ENCODE peak calls at places on chromosome 19, in four cellular contexts. One of them, this sample, is unnamed.

GRCh38 chr19:55441692-55442321 is 1.3 kb downstream of the SHISA7 start:
- DNase-seq in GM23338: peak; percentile 87
- DNase-seq in PC-3: no peak
- DNase-seq in mammary epithelial cell: no peak
- DNase-seq in this sample: no peak

GRCh38 chr19:7540761-7541480 is 5.4 kb downstream of the PNPLA6 start:
- DNase-seq in GM23338: peak; percentile 93
- DNase-seq in PC-3: peak; percentile 45
- DNase-seq in mammary epithelial cell: peak; percentile 24
- DNase-seq in this sample: no peak

GRCh38 chr19:35715981-35716734 is 1.6 kb upstream of the KMT2B start:
- DNase-seq in PC-3: peak; percentile 33
- DNase-seq in mammary epithelial cell: no peak
- DNase-seq in GM23338: peak; percentile 41
- DNase-seq in this sample: no peak

GRCh38 chr19:15895876-15896430 is 1.9 kb downstream of the CYP4F2 start:
- DNase-seq in PC-3: no peak
- DNase-seq in mammary epithelial cell: no peak
- DNase-seq in GM23338: no peak
- DNase-seq in this sample: no peak

GRCh38 chr19:47419037-47419783 is at the start of gene MEIS3:
- DNase-seq in GM23338: peak; percentile 43
- DNase-seq in PC-3: no peak
- DNase-seq in mammary epithelial cell: no peak
- DNase-seq in this sample: no peak

GRCh38 chr19:17567940-17568339 is 12.5 kb downstream of the COLGALT1 start:
- DNase-seq in mammary epithelial cell: no peak
- DNase-seq in PC-3: no peak
- DNase-seq in GM23338: no peak
- DNase-seq in this sample: no peak

GRCh38 chr19:53789708-53790678 is 34.1 kb downstream of the NLRP12 start:
- DNase-seq in mammary epithelial cell: no peak
- DNase-seq in GM23338: no peak
- DNase-seq in PC-3: no peak
- DNase-seq in this sample: no peak

GRCh38 chr19:58434217-58434616 is 5.7 kb downstream of the ZNF132 start:
- DNase-seq in PC-3: no peak
- DNase-seq in mammary epithelial cell: no peak
- DNase-seq in GM23338: peak; percentile 14
- DNase-seq in this sample: peak; percentile 51

GRCh38 chr19:34173145-34173956 is 1.0 kb downstream of the LSM14A start:
- DNase-seq in mammary epithelial cell: peak; percentile 70
- DNase-seq in GM23338: peak; percentile 92
- DNase-seq in PC-3: peak; percentile 61
- DNase-seq in this sample: peak; percentile 64

GRCh38 chr19:6532244-6532999 is 1.6 kb downstream of the TNFSF9 start:
- DNase-seq in mammary epithelial cell: no peak
- DNase-seq in PC-3: no peak
- DNase-seq in GM23338: no peak
- DNase-seq in this sample: no peak

GRCh38 chr19:35206379-35206778 is 22.2 kb downstream of the FAM187B start:
- DNase-seq in mammary epithelial cell: no peak
- DNase-seq in PC-3: no peak
- DNase-seq in GM23338: no peak
- DNase-seq in this sample: no peak

GRCh38 chr19:39499082-39499642 is 415 bp downstream of the DLL3 start:
- DNase-seq in mammary epithelial cell: peak; percentile 17
- DNase-seq in PC-3: no peak
- DNase-seq in GM23338: peak; percentile 65
- DNase-seq in this sample: no peak
- TF ChIP-seq EZH2 in mammary epithelial cell: no peak
- TF ChIP-seq EZH2 in PC-3: no peak
- TF ChIP-seq EZH2 in GM23338: peak; percentile 48
- TF ChIP-seq EZH2 in this sample: peak; percentile 12

GRCh38 chr19:19259741-19260140 is 13.4 kb downstream of the TM6SF2 start:
- DNase-seq in GM23338: peak; percentile 89
- DNase-seq in mammary epithelial cell: peak; percentile 37
- DNase-seq in PC-3: peak; percentile 41
- DNase-seq in this sample: peak; percentile 14

GRCh38 chr19:19261350-19262189 is 11.5 kb downstream of the TM6SF2 start:
- DNase-seq in mammary epithelial cell: no peak
- DNase-seq in GM23338: peak; percentile 88
- DNase-seq in PC-3: no peak
- DNase-seq in this sample: no peak

GRCh38 chr19:19262190-19263057 is 10.7 kb downstream of the TM6SF2 start:
- DNase-seq in mammary epithelial cell: no peak
- DNase-seq in PC-3: no peak
- DNase-seq in GM23338: peak; percentile 82
- DNase-seq in this sample: no peak

GRCh38 chr19:19260417-19260816 is 12.7 kb downstream of the TM6SF2 start:
- DNase-seq in mammary epithelial cell: no peak
- DNase-seq in PC-3: no peak
- DNase-seq in GM23338: peak; percentile 40
- DNase-seq in this sample: no peak

DNA sequence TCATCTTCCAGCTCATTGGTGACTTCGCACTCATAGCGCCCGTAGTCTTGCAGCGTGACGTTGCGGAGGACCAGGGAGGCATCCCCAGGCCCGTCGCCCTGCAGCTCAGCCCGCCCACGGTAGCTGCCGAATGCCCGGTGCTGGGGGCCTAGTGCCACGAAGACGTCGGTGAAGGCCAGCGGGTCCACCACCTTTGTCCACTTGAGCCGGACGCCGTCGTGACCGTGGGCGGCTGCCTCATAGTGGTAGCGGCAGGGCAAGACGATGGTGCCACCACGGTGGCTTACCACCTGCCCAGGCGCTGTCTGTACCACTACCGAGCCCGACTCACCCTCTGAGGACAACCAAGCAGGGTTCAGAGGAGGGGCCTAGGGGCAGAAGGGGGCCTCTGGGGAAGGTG is 12.3 kb downstream of the TM6SF2 start:
- DNase-seq in GM23338: peak; percentile 27
- DNase-seq in mammary epithelial cell: no peak
- DNase-seq in PC-3: no peak
- DNase-seq in this sample: no peak
- H3K4me2 ChIP-seq in GM23338: peak overlapping the region; percentile 89
- H3K4me2 ChIP-seq in mammary epithelial cell: no peak overlapping the region
- H3K4me2 ChIP-seq in PC-3: no peak overlapping the region
- H3K4me2 ChIP-seq in this sample: no peak overlapping the region

GRCh38 chr19:56538254-56538760 is 441 bp upstream of the ZFP28 start:
- DNase-seq in GM23338: peak; percentile 95
- DNase-seq in mammary epithelial cell: peak; percentile 87
- DNase-seq in PC-3: peak; percentile 31
- DNase-seq in this sample: peak; percentile 90
- H3K27ac ChIP-seq in GM23338: no peak overlapping the region
- H3K27ac ChIP-seq in mammary epithelial cell: peak overlapping the region; percentile 18
- H3K27ac ChIP-seq in PC-3: no peak overlapping the region
- H3K27ac ChIP-seq in this sample: peak overlapping the region; percentile 79

GRCh38 chr19:44754743-44755066 is 6.2 kb downstream of the BCL3 start:
- DNase-seq in PC-3: no peak
- DNase-seq in mammary epithelial cell: no peak
- DNase-seq in GM23338: peak; percentile 43
- DNase-seq in this sample: no peak
- TF ChIP-seq EZH2 in PC-3: no peak
- TF ChIP-seq EZH2 in mammary epithelial cell: no peak
- TF ChIP-seq EZH2 in GM23338: peak; percentile 10
- TF ChIP-seq EZH2 in this sample: no peak

DNA sequence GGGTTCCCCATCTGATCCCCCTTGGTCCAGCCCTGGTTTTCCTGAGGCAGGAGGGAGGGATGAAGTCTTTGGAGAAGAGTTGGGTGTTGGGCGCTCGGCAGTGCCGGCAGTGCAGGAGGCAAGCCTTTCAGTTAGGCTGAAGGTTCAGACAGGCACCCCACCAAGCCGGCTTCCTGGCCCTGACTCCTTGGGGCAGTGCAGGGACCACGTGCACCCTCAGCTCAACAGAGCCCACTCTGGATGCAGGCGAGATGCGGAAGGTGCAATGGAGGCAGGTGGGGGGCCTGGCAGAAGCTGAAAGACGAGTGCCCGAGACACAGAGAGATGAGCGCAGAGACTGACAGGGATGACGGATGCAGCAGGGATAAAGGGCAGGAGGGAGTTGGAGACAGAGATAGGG is 11.1 kb downstream of the MAMSTR start:
- DNase-seq in PC-3: no peak
- DNase-seq in mammary epithelial cell: no peak
- DNase-seq in GM23338: peak; percentile 50
- DNase-seq in this sample: no peak
- H3K4me2 ChIP-seq in PC-3: no peak overlapping the region
- H3K4me2 ChIP-seq in mammary epithelial cell: no peak overlapping the region
- H3K4me2 ChIP-seq in GM23338: peak overlapping the region; percentile 57
- H3K4me2 ChIP-seq in this sample: no peak overlapping the region

GRCh38 chr19:14406645-14407331 is 12.4 kb downstream of the DDX39A start:
- DNase-seq in GM23338: no peak
- DNase-seq in PC-3: no peak
- DNase-seq in mammary epithelial cell: no peak
- DNase-seq in this sample: no peak
- H3K27ac ChIP-seq in GM23338: peak overlapping the region; percentile 87
- H3K27ac ChIP-seq in PC-3: no peak overlapping the region
- H3K27ac ChIP-seq in mammary epithelial cell: no peak overlapping the region
- H3K27ac ChIP-seq in this sample: peak overlapping the region; percentile 10

GRCh38 chr19:32718286-32718685 is 1.3 kb upstream of the TDRD12 start:
- DNase-seq in GM23338: no peak
- DNase-seq in mammary epithelial cell: no peak
- DNase-seq in PC-3: no peak
- DNase-seq in this sample: no peak
- TF ChIP-seq EZH2 in GM23338: no peak
- TF ChIP-seq EZH2 in mammary epithelial cell: no peak
- TF ChIP-seq EZH2 in PC-3: no peak
- TF ChIP-seq EZH2 in this sample: no peak

DNA sequence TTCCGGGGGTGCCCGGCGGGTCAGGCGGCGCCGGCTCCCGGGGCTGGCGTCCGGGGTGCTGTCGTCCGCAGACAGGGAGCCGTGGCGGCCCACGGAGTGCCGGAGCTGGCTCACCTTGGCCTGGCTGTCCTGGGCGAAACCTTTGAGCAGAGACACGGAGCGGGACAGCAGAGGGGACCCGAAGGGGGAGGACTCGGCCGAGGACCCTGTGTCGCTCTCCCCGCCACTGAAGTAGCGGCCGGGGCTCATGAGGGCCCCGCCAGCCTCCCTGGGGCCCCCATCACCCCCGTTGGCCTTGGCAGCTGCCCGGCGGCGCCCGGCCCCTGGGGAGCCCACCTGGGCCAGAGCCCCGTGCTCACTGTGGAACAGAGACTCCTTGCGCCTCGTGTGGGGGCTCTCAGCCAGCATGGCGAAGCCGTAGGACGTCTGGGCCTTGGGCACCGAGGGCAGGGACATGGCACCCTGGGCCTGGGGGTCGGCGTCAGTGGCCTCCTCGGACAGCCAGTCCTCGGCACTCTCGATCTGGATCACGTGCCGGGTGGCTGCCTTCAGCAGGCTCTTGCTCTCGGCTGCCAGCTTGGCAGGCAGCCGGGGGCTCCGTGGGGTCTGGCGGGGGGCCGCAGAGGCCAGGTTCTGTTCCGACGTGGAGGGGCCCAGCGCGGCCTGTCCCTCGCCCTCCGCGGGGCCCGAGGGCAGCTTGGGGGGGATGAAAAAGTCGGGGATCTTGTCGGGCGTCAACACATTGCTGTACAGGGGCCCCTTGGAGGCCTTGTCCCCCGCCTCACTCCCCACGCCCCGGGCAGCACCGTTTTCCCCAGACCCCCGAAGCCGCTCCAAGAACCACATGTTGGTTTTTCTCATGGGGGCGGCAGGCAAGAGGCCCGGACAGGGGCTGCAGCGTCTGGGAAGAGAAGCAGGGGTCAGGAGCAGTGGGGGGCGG is 1.2 kb downstream of the C2CD4C start:
- DNase-seq in mammary epithelial cell: no peak
- DNase-seq in GM23338: no peak
- DNase-seq in PC-3: no peak
- DNase-seq in this sample: no peak
- H3K4me2 ChIP-seq in mammary epithelial cell: no peak overlapping the region
- H3K4me2 ChIP-seq in GM23338: peak overlapping the region; percentile 90
- H3K4me2 ChIP-seq in PC-3: no peak overlapping the region
- H3K4me2 ChIP-seq in this sample: no peak overlapping the region

GRCh38 chr19:46351241-46352041 is 4.6 kb downstream of the PPP5C start:
- DNase-seq in mammary epithelial cell: peak; percentile 67
- DNase-seq in GM23338: peak; percentile 27
- DNase-seq in PC-3: peak; percentile 21
- DNase-seq in this sample: peak; percentile 71
- H3K27ac ChIP-seq in mammary epithelial cell: peak overlapping the region; percentile 52
- H3K27ac ChIP-seq in GM23338: peak overlapping the region; percentile 78
- H3K27ac ChIP-seq in PC-3: no peak overlapping the region
- H3K27ac ChIP-seq in this sample: peak overlapping the region; percentile 65

GRCh38 chr19:50718255-50719118 is 1.1 kb downstream of the SHANK1 start:
- DNase-seq in PC-3: no peak
- DNase-seq in GM23338: peak; percentile 56
- DNase-seq in mammary epithelial cell: no peak
- DNase-seq in this sample: no peak
- TF ChIP-seq EZH2 in PC-3: peak; percentile 70
- TF ChIP-seq EZH2 in GM23338: no peak
- TF ChIP-seq EZH2 in mammary epithelial cell: peak; percentile 36
- TF ChIP-seq EZH2 in this sample: no peak

This sample was measured in fibroblast of lung.